ENCODE peak calls at places on chromosomes 12 and 14, in five cellular contexts. E, S, X, B and A are unnamed samples.

GRCh38 chr14:76772300-76773187 is 11.3 kb downstream of the VASH1 start:
- DNase-seq in X (peak; percentile 43), E (peak; percentile 68), S (no peak), B (peak; percentile 76), A (no peak)

GRCh38 chr14:63276492-63277342 is 42.0 kb downstream of the GPHB5 start:
- DNase-seq in E (peak; percentile 64), B (no peak), S (peak; percentile 68), X (peak; percentile 59), A (peak; percentile 0)

GRCh38 chr14:95319312-95320075 is at the start of gene CLMN:
- DNase-seq in E (peak; percentile 32), B (no peak), S (no peak), X (no peak), A (no peak)

GRCh38 chr14:59118171-59118570 is 70.3 kb upstream of the DAAM1 start:
- DNase-seq in S (no peak), E (no peak), B (no peak), X (no peak), A (no peak)

GRCh38 chr14:104150201-104151027 is 12.0 kb downstream of the KIF26A start:
- DNase-seq in S (no peak), E (peak; percentile 52), X (peak; percentile 67), B (no peak), A (peak; percentile 23)

GRCh38 chr12:127389923-127390322 is 877.0 kb upstream of the TMEM132C start:
- DNase-seq in E (peak; percentile 65), B (no peak), S (peak; percentile 75), X (peak; percentile 82), A (peak; percentile 28)

GRCh38 chr12:56635539-56636117 is 5.5 kb upstream of the BAZ2A start:
- DNase-seq in X (no peak), B (no peak), S (no peak), E (no peak), A (no peak)

GRCh38 chr12:116150001-116150400 is 127.5 kb downstream of the MED13L start:
- DNase-seq in S (no peak), X (no peak), B (no peak), E (peak; percentile 56), A (no peak)

GRCh38 chr14:103581954-103582703 is 19.4 kb downstream of the COA8 start:
- DNase-seq in E (no peak), X (no peak), B (no peak), S (no peak), A (no peak)

GRCh38 chr12:2092890-2093289 is 40.1 kb downstream of the CACNA1C start:
- DNase-seq in E (no peak), B (no peak), X (no peak), S (peak; percentile 75), A (no peak)

GRCh38 chr14:64715628-64716412 is 11.6 kb downstream of the PLEKHG3 start:
- DNase-seq in E (no peak), S (no peak), X (peak; percentile 49), B (no peak), A (no peak)

GRCh38 chr12:21631367-21631766 is 26.3 kb downstream of the LDHB start:
- DNase-seq in B (no peak), X (no peak), E (no peak), S (no peak), A (no peak)

GRCh38 chr12:31906581-31907286 is 52.5 kb upstream of the RESF1 start:
- DNase-seq in X (no peak), S (no peak), E (no peak), B (no peak), A (no peak)

GRCh38 chr12:111338096-111338495 is 30.8 kb downstream of the PHETA1 start:
- DNase-seq in E (no peak), B (no peak), X (no peak), S (no peak), A (no peak)

DNA sequence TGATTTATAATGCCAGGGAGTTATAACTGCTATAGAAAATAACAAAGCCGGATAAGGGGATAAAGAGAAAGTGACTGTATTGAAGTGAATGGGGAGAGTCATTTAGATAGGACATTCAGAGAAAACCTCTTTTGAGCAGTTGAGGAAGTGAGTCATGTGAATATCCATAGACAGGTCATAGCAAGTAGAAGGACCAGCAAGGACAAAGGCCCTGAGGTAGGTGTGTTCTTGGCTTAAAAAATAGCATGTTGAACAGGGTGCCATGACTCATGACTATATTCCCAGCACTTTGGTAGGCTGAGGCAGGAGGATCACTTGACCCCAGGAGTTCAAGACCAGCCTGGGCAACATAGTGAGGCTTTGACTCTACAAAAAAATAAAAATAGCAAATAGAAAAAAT is 51.5 kb upstream of the RAP1B start:
- DNase-seq in E (peak; percentile 20), B (no peak), X (no peak), S (no peak), A (no peak)
- TF ChIP-seq CTCF in E (no peak), B (no peak), X (no peak), S (no peak), A (no peak)

GRCh38 chr14:20440465-20440864 is 4.5 kb upstream of the KLHL33 start:
- DNase-seq in X (no peak), S (no peak), B (no peak), E (no peak), A (no peak)

GRCh38 chr14:20441466-20441865 is 5.5 kb upstream of the KLHL33 start:
- DNase-seq in X (no peak), E (no peak), B (no peak), S (no peak), A (no peak)

GRCh38 chr14:20438664-20439063 is 2.7 kb upstream of the KLHL33 start:
- DNase-seq in B (no peak), E (no peak), S (no peak), X (no peak), A (no peak)

GRCh38 chr14:20436363-20436755 is 393 bp upstream of the KLHL33 start:
- DNase-seq in B (no peak), E (peak; percentile 76), X (peak; percentile 61), S (peak; percentile 20), A (no peak)

GRCh38 chr14:20440882-20441281 is 4.9 kb upstream of the KLHL33 start:
- DNase-seq in B (no peak), S (no peak), X (no peak), E (peak; percentile 16), A (no peak)
- TF ChIP-seq CTCF in B (no peak), S (no peak), X (no peak), E (no peak), A (no peak)

GRCh38 chr12:18861287-18861858 is 123.5 kb downstream of the CAPZA3 start:
- DNase-seq in B (no peak), S (no peak), X (peak; percentile 55), E (peak; percentile 62), A (no peak)
- TF ChIP-seq CTCF in B (no peak), S (peak; percentile 81), X (peak; percentile 40), E (peak; percentile 57), A (peak; percentile 30)

DNA sequence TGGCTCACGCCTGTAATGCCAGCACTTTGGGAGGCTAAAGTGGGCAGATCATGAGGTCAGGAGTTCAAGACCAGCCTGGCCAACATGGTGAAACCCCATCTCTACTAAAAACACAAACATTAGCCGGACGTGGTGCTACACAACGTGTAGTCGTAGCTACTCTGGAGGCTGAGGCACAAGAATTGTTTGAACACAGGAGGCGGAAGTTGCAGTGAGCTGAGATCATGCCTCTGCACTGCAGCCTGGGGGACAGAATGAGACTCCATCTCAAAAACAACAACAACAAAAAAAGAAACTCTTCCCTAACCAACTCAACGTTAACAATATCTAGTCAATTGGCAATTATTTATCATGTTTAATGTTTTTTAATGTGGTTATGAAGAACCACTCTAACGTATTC is 89.3 kb downstream of the EPS8 start:
- DNase-seq in E (no peak), B (no peak), S (no peak), X (no peak), A (no peak)
- TF ChIP-seq CTCF in E (no peak), B (no peak), S (no peak), X (no peak), A (no peak)

DNA sequence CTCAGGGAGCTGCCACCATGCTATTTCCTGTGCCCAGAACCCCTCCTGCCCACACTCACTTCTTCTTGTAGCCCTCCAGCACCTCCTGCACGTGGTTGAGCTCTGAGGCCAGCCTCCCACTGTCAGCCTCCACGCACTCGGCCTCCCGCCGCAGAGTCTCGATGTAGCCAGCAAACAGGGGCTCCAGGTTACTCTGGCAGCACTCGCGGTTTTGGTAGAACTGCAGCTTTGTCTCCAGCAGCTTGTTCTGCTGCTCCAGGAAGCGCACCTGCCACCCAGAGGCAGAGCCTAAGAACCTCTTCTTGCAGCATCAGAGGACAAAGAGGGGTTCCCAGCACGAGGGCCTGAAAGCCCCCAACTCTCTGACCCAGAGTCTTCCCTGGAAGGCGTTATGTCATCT is 2.1 kb downstream of the KRT83 start:
- DNase-seq in E (no peak), B (no peak), X (no peak), S (no peak), A (no peak)
- TF ChIP-seq CTCF in E (no peak), B (no peak), X (no peak), S (no peak), A (no peak)